ENCODE peak calls at places on chromosomes 5 and 9, in six cellular contexts. N, G, S, T, F and Y are unnamed samples.

GRCh38 chr9:28064241-28064640 is 491.0 kb upstream of the C9orf72 start:
- DNase-seq in G (no peak), T (no peak), S (no peak), F (no peak), N (no peak), Y (no peak)

GRCh38 chr9:93387791-93388190 is 63.7 kb upstream of the FAM120A start:
- DNase-seq in N (no peak), G (no peak), S (no peak), F (no peak), T (no peak), Y (no peak)

GRCh38 chr9:137382728-137383452 is 40.1 kb downstream of the EXD3 start:
- DNase-seq in F (peak), N (no peak), G (no peak), S (no peak), T (no peak), Y (no peak)

GRCh38 chr9:128203024-128203841 is at the start of gene DNM1:
- DNase-seq in N (peak), F (peak), S (no peak), G (peak), T (no peak), Y (peak)

GRCh38 chr5:10521466-10522223 is 42.2 kb upstream of the ANKRD33B start:
- DNase-seq in G (peak), S (no peak), F (no peak), N (peak), T (peak), Y (peak)

GRCh38 chr5:116271432-116271831 is 186.6 kb downstream of the COMMD10 start:
- DNase-seq in N (no peak), S (no peak), T (no peak), F (no peak), G (no peak), Y (peak)

GRCh38 chr5:68543212-68543611 is 327.7 kb downstream of the PIK3R1 start:
- DNase-seq in N (no peak), G (no peak), S (no peak), T (no peak), F (no peak), Y (no peak)

GRCh38 chr5:7927466-7928375 is 58.8 kb downstream of the MTRR start:
- DNase-seq in T (peak), F (no peak), N (peak), S (no peak), G (no peak), Y (peak)

GRCh38 chr5:76143884-76144283 is 60.7 kb downstream of the SV2C start:
- DNase-seq in T (no peak), G (no peak), S (no peak), N (no peak), F (no peak), Y (no peak)

GRCh38 chr9:137772281-137772873 is 105.2 kb upstream of the CACNA1B start:
- DNase-seq in F (no peak), S (no peak), T (no peak), N (no peak), G (no peak), Y (no peak)

GRCh38 chr5:80318212-80318611 is 1.6 kb upstream of the SPZ1 start:
- DNase-seq in S (no peak), T (no peak), F (no peak), G (no peak), N (no peak), Y (no peak)

DNA sequence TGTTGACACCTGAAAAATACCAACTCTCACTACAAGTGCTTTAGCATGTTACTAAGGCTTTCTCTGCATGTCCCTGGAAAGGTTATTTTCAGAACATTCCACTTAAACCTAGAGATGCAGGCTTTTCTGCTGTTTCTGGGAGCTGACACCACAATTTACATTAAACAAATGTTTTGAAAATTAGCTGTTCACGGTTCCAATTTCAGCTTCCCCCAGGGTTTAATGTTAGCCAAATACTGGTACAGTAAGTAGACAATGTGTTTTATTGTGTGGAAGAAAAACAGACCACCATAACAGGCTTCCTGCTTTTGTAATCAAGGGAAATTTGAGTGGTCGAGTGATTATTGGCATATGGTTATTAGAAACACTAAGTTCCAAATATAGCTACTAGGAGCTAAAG is 32.0 kb downstream of the MACROH2A1 start:
- DNase-seq in F (no peak), T (no peak), S (no peak), G (no peak), N (no peak), Y (no peak)
- TF ChIP-seq CTCF in F (no peak), T (no peak), S (no peak), G (no peak), N (no peak), Y (no peak)

GRCh38 chr9:131233556-131233955 is 42.8 kb downstream of the FAM78A start:
- DNase-seq in F (no peak), T (no peak), G (no peak), S (no peak), N (no peak), Y (no peak)
- H3K27ac ChIP-seq in F (no peak), T (no peak), G (no peak), S (no peak), N (no peak), Y (no peak)

GRCh38 chr5:1668141-1668721 is 131.4 kb downstream of the MRPL36 start:
- DNase-seq in S (no peak), F (no peak), G (no peak), N (no peak), T (no peak), Y (no peak)

GRCh38 chr5:1667648-1668140 is 131.9 kb downstream of the MRPL36 start:
- DNase-seq in T (no peak), F (no peak), S (no peak), G (peak), N (no peak), Y (no peak)

GRCh38 chr5:1665803-1666202 is 133.8 kb downstream of the MRPL36 start:
- DNase-seq in S (no peak), N (no peak), G (no peak), T (no peak), F (no peak), Y (no peak)

GRCh38 chr5:1666221-1666620 is 133.4 kb downstream of the MRPL36 start:
- DNase-seq in N (no peak), T (no peak), S (no peak), F (no peak), G (no peak), Y (no peak)

GRCh38 chr5:1666812-1667588 is 132.6 kb downstream of the MRPL36 start:
- DNase-seq in G (no peak), N (peak), S (no peak), T (no peak), F (no peak), Y (peak)
- TF ChIP-seq CTCF in G (no peak), N (peak), S (no peak), T (peak), F (peak), Y (peak)

GRCh38 chr9:95101326-95101725 is 216.2 kb downstream of the FANCC start:
- DNase-seq in G (no peak), F (no peak), T (no peak), S (no peak), N (no peak), Y (no peak)
- H3K27ac ChIP-seq in G (peak), F (peak), T (no peak), S (peak), N (peak), Y (peak)

GRCh38 chr5:178581621-178582020 is 8.6 kb downstream of the COL23A1 start:
- DNase-seq in N (no peak), F (no peak), G (no peak), T (no peak), S (no peak), Y (no peak)
- TF ChIP-seq CTCF in N (no peak), F (no peak), G (no peak), T (no peak), S (no peak), Y (no peak)

DNA sequence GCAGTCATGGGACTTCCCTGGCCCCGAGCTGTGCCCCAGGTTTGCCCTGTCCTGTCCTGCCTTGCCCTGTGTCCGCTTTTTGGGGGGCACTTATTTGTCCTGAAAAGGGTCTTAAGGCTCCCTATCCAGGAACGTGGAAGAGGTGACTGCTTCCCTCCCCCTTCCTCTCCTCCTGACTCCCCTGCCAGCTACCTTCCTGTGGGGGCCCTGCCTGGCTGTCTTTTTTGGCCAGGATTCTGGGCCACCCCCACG is 6.5 kb upstream of the KLF9 start:
- DNase-seq in F (no peak), S (no peak), G (no peak), N (no peak), T (no peak), Y (no peak)
- H3K27ac ChIP-seq in F (peak), S (peak), G (peak), N (peak), T (peak), Y (peak)

GRCh38 chr5:102796481-102796880 is 41.4 kb downstream of the PAM start:
- DNase-seq in N (no peak), F (no peak), S (no peak), T (no peak), G (no peak), Y (no peak)
- TF ChIP-seq CTCF in N (no peak), F (no peak), S (no peak), T (no peak), G (no peak), Y (no peak)

GRCh38 chr5:56669534-56670483 is 145.5 kb upstream of the MAP3K1 start:
- DNase-seq in S (no peak), F (peak), N (no peak), T (no peak), G (no peak), Y (peak)
- H3K27ac ChIP-seq in S (no peak), F (no peak), N (no peak), T (no peak), G (no peak), Y (peak)

DNA sequence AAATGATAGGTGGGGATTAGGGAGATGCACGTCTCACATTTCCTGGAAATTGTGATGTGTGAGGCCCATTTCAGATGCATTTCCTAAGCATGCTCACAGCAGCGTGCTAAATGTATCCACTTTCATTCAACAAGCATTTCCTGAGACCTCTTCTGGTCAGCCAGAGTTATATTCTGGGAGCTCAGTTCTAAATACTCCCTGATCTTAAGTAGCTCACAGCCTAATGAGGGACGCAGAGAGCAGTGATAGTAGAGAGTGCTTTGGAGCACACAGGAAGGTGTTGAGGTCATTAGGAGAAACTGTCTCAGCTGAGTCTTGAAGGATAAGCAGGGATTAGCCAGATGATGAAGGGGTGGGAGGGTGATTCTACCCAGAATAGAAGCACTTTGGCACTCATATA is 46.2 kb upstream of the FSD1L start:
- DNase-seq in G (no peak), S (no peak), N (no peak), F (no peak), T (no peak), Y (no peak)
- TF ChIP-seq CTCF in G (no peak), S (no peak), N (no peak), F (no peak), T (no peak), Y (no peak)